ENCODE peak calls at places on chromosome 2, in eight cellular contexts. One of them, this sample, is unnamed.

GRCh38 chr2:61962095-61962984 is 56.9 kb downstream of the COMMD1 start:
- DNase-seq in head of caudate nucleus: no peak
- DNase-seq in naive thymus-derived CD4-positive, alpha-beta T cell: no peak
- DNase-seq in activated T-cell treated with anti-CD3 and anti-CD28 coated beads for 4 hours: no peak
- DNase-seq in NCI-H524: no peak
- DNase-seq in pancreas: no peak
- DNase-seq in neural progenitor cell: no peak
- DNase-seq in AML-193: no peak
- DNase-seq in this sample: no peak

GRCh38 chr2:238167344-238167715 is 8.6 kb downstream of the ERFE start:
- DNase-seq in naive thymus-derived CD4-positive, alpha-beta T cell: no peak
- DNase-seq in AML-193: no peak
- DNase-seq in neural progenitor cell: no peak
- DNase-seq in head of caudate nucleus: no peak
- DNase-seq in NCI-H524: no peak
- DNase-seq in activated T-cell treated with anti-CD3 and anti-CD28 coated beads for 4 hours: no peak
- DNase-seq in pancreas: no peak
- DNase-seq in this sample: no peak

GRCh38 chr2:99410276-99410675 is 73.1 kb downstream of the EIF5B start:
- DNase-seq in head of caudate nucleus: no peak
- DNase-seq in activated T-cell treated with anti-CD3 and anti-CD28 coated beads for 4 hours: no peak
- DNase-seq in NCI-H524: no peak
- DNase-seq in naive thymus-derived CD4-positive, alpha-beta T cell: no peak
- DNase-seq in AML-193: no peak
- DNase-seq in pancreas: no peak
- DNase-seq in neural progenitor cell: no peak
- DNase-seq in this sample: no peak

GRCh38 chr2:100274566-100275199 is 47.6 kb downstream of the LONRF2 start:
- DNase-seq in head of caudate nucleus: no peak
- DNase-seq in pancreas: no peak
- DNase-seq in naive thymus-derived CD4-positive, alpha-beta T cell: no peak
- DNase-seq in AML-193: no peak
- DNase-seq in activated T-cell treated with anti-CD3 and anti-CD28 coated beads for 4 hours: no peak
- DNase-seq in NCI-H524: no peak
- DNase-seq in neural progenitor cell: no peak
- DNase-seq in this sample: no peak

GRCh38 chr2:37566517-37566961 is 104.9 kb downstream of the CDC42EP3 start:
- DNase-seq in AML-193: no peak
- DNase-seq in naive thymus-derived CD4-positive, alpha-beta T cell: no peak
- DNase-seq in pancreas: no peak
- DNase-seq in head of caudate nucleus: no peak
- DNase-seq in activated T-cell treated with anti-CD3 and anti-CD28 coated beads for 4 hours: no peak
- DNase-seq in neural progenitor cell: no peak
- DNase-seq in NCI-H524: no peak
- DNase-seq in this sample: no peak

GRCh38 chr2:66962625-66963207 is 434.4 kb upstream of the ETAA1 start:
- DNase-seq in pancreas: no peak
- DNase-seq in naive thymus-derived CD4-positive, alpha-beta T cell: no peak
- DNase-seq in neural progenitor cell: peak
- DNase-seq in AML-193: no peak
- DNase-seq in head of caudate nucleus: no peak
- DNase-seq in NCI-H524: peak
- DNase-seq in activated T-cell treated with anti-CD3 and anti-CD28 coated beads for 4 hours: no peak
- DNase-seq in this sample: no peak

GRCh38 chr2:105243961-105244360 is 2.4 kb downstream of the GPR45 start:
- DNase-seq in pancreas: no peak
- DNase-seq in activated T-cell treated with anti-CD3 and anti-CD28 coated beads for 4 hours: no peak
- DNase-seq in neural progenitor cell: peak
- DNase-seq in NCI-H524: peak
- DNase-seq in head of caudate nucleus: no peak
- DNase-seq in naive thymus-derived CD4-positive, alpha-beta T cell: no peak
- DNase-seq in AML-193: no peak
- DNase-seq in this sample: no peak

GRCh38 chr2:150811259-150811912 is 323.9 kb upstream of the RND3 start:
- DNase-seq in pancreas: no peak
- DNase-seq in head of caudate nucleus: no peak
- DNase-seq in neural progenitor cell: no peak
- DNase-seq in activated T-cell treated with anti-CD3 and anti-CD28 coated beads for 4 hours: no peak
- DNase-seq in naive thymus-derived CD4-positive, alpha-beta T cell: no peak
- DNase-seq in AML-193: no peak
- DNase-seq in NCI-H524: no peak
- DNase-seq in this sample: no peak

GRCh38 chr2:165539985-165540384 is 70.5 kb downstream of the CSRNP3 start:
- DNase-seq in head of caudate nucleus: no peak
- DNase-seq in naive thymus-derived CD4-positive, alpha-beta T cell: no peak
- DNase-seq in NCI-H524: no peak
- DNase-seq in pancreas: no peak
- DNase-seq in neural progenitor cell: no peak
- DNase-seq in AML-193: no peak
- DNase-seq in activated T-cell treated with anti-CD3 and anti-CD28 coated beads for 4 hours: no peak
- DNase-seq in this sample: no peak

GRCh38 chr2:174635747-174636399 is 38.3 kb upstream of the WIPF1 start:
- DNase-seq in activated T-cell treated with anti-CD3 and anti-CD28 coated beads for 4 hours: no peak
- DNase-seq in AML-193: no peak
- DNase-seq in naive thymus-derived CD4-positive, alpha-beta T cell: no peak
- DNase-seq in NCI-H524: no peak
- DNase-seq in neural progenitor cell: no peak
- DNase-seq in pancreas: no peak
- DNase-seq in head of caudate nucleus: no peak
- DNase-seq in this sample: no peak

GRCh38 chr2:207394203-207394741 is 135.5 kb upstream of the CREB1 start:
- DNase-seq in pancreas: no peak
- DNase-seq in activated T-cell treated with anti-CD3 and anti-CD28 coated beads for 4 hours: no peak
- DNase-seq in NCI-H524: no peak
- DNase-seq in head of caudate nucleus: no peak
- DNase-seq in AML-193: no peak
- DNase-seq in naive thymus-derived CD4-positive, alpha-beta T cell: no peak
- DNase-seq in neural progenitor cell: no peak
- DNase-seq in this sample: no peak

GRCh38 chr2:156483741-156484173 is 47.6 kb downstream of the GPD2 start:
- DNase-seq in neural progenitor cell: no peak
- DNase-seq in activated T-cell treated with anti-CD3 and anti-CD28 coated beads for 4 hours: no peak
- DNase-seq in AML-193: no peak
- DNase-seq in naive thymus-derived CD4-positive, alpha-beta T cell: no peak
- DNase-seq in pancreas: no peak
- DNase-seq in NCI-H524: no peak
- DNase-seq in head of caudate nucleus: no peak
- DNase-seq in this sample: no peak

GRCh38 chr2:129345540-129345939 is 633.9 kb upstream of the RAB6C start:
- DNase-seq in pancreas: no peak
- DNase-seq in naive thymus-derived CD4-positive, alpha-beta T cell: no peak
- DNase-seq in head of caudate nucleus: no peak
- DNase-seq in AML-193: no peak
- DNase-seq in activated T-cell treated with anti-CD3 and anti-CD28 coated beads for 4 hours: no peak
- DNase-seq in NCI-H524: no peak
- DNase-seq in neural progenitor cell: no peak
- DNase-seq in this sample: no peak

GRCh38 chr2:85669549-85669948 is 1.6 kb upstream of the SFTPB start:
- DNase-seq in pancreas: no peak
- DNase-seq in naive thymus-derived CD4-positive, alpha-beta T cell: no peak
- DNase-seq in NCI-H524: no peak
- DNase-seq in AML-193: no peak
- DNase-seq in neural progenitor cell: no peak
- DNase-seq in head of caudate nucleus: no peak
- DNase-seq in activated T-cell treated with anti-CD3 and anti-CD28 coated beads for 4 hours: no peak
- DNase-seq in this sample: no peak

GRCh38 chr2:68734176-68734575 is 435 bp upstream of the ARHGAP25 start:
- DNase-seq in activated T-cell treated with anti-CD3 and anti-CD28 coated beads for 4 hours: no peak
- DNase-seq in neural progenitor cell: no peak
- DNase-seq in naive thymus-derived CD4-positive, alpha-beta T cell: no peak
- DNase-seq in NCI-H524: no peak
- DNase-seq in AML-193: no peak
- DNase-seq in head of caudate nucleus: no peak
- DNase-seq in pancreas: no peak
- DNase-seq in this sample: no peak

GRCh38 chr2:147551331-147551730 is 293.5 kb upstream of the ACVR2A start:
- DNase-seq in AML-193: no peak
- DNase-seq in activated T-cell treated with anti-CD3 and anti-CD28 coated beads for 4 hours: no peak
- DNase-seq in neural progenitor cell: no peak
- DNase-seq in NCI-H524: no peak
- DNase-seq in naive thymus-derived CD4-positive, alpha-beta T cell: no peak
- DNase-seq in head of caudate nucleus: no peak
- DNase-seq in pancreas: no peak
- DNase-seq in this sample: no peak

GRCh38 chr2:1709970-1710560 is 34.2 kb downstream of the PXDN start:
- DNase-seq in head of caudate nucleus: no peak
- DNase-seq in naive thymus-derived CD4-positive, alpha-beta T cell: no peak
- DNase-seq in AML-193: no peak
- DNase-seq in pancreas: no peak
- DNase-seq in neural progenitor cell: no peak
- DNase-seq in NCI-H524: no peak
- DNase-seq in activated T-cell treated with anti-CD3 and anti-CD28 coated beads for 4 hours: no peak
- DNase-seq in this sample: no peak

GRCh38 chr2:37590119-37590571 is 81.3 kb downstream of the CDC42EP3 start:
- DNase-seq in NCI-H524: no peak
- DNase-seq in AML-193: no peak
- DNase-seq in activated T-cell treated with anti-CD3 and anti-CD28 coated beads for 4 hours: no peak
- DNase-seq in neural progenitor cell: no peak
- DNase-seq in head of caudate nucleus: no peak
- DNase-seq in naive thymus-derived CD4-positive, alpha-beta T cell: no peak
- DNase-seq in pancreas: no peak
- DNase-seq in this sample: no peak

GRCh38 chr2:237459226-237459625 is 27.8 kb upstream of the MLPH start:
- DNase-seq in AML-193: no peak
- DNase-seq in head of caudate nucleus: no peak
- DNase-seq in pancreas: no peak
- DNase-seq in NCI-H524: no peak
- DNase-seq in activated T-cell treated with anti-CD3 and anti-CD28 coated beads for 4 hours: no peak
- DNase-seq in naive thymus-derived CD4-positive, alpha-beta T cell: no peak
- DNase-seq in neural progenitor cell: no peak
- DNase-seq in this sample: no peak

GRCh38 chr2:197167608-197168287 is 142.8 kb downstream of the ANKRD44 start:
- DNase-seq in naive thymus-derived CD4-positive, alpha-beta T cell: no peak
- DNase-seq in pancreas: no peak
- DNase-seq in neural progenitor cell: no peak
- DNase-seq in head of caudate nucleus: no peak
- DNase-seq in NCI-H524: no peak
- DNase-seq in activated T-cell treated with anti-CD3 and anti-CD28 coated beads for 4 hours: no peak
- DNase-seq in AML-193: no peak
- DNase-seq in this sample: no peak

GRCh38 chr2:137693521-137693920 is 270.8 kb upstream of the HNMT start:
- DNase-seq in head of caudate nucleus: no peak
- DNase-seq in AML-193: no peak
- DNase-seq in naive thymus-derived CD4-positive, alpha-beta T cell: no peak
- DNase-seq in pancreas: no peak
- DNase-seq in activated T-cell treated with anti-CD3 and anti-CD28 coated beads for 4 hours: no peak
- DNase-seq in NCI-H524: no peak
- DNase-seq in neural progenitor cell: no peak
- DNase-seq in this sample: no peak

GRCh38 chr2:116510117-116510671 is 1304.3 kb upstream of the DDX18 start:
- DNase-seq in activated T-cell treated with anti-CD3 and anti-CD28 coated beads for 4 hours: no peak
- DNase-seq in NCI-H524: peak
- DNase-seq in head of caudate nucleus: peak
- DNase-seq in pancreas: no peak
- DNase-seq in naive thymus-derived CD4-positive, alpha-beta T cell: no peak
- DNase-seq in neural progenitor cell: peak
- DNase-seq in AML-193: peak
- DNase-seq in this sample: peak

GRCh38 chr2:237744613-237745249 is 53.8 kb upstream of the RBM44 start:
- DNase-seq in NCI-H524: peak
- DNase-seq in neural progenitor cell: peak
- DNase-seq in head of caudate nucleus: peak
- DNase-seq in pancreas: peak
- DNase-seq in AML-193: no peak
- DNase-seq in naive thymus-derived CD4-positive, alpha-beta T cell: peak
- DNase-seq in activated T-cell treated with anti-CD3 and anti-CD28 coated beads for 4 hours: peak
- DNase-seq in this sample: peak

GRCh38 chr2:201618744-201619654 is 24.3 kb downstream of the TMEM237 start:
- DNase-seq in pancreas: peak
- DNase-seq in NCI-H524: peak
- DNase-seq in head of caudate nucleus: peak
- DNase-seq in AML-193: no peak
- DNase-seq in activated T-cell treated with anti-CD3 and anti-CD28 coated beads for 4 hours: no peak
- DNase-seq in naive thymus-derived CD4-positive, alpha-beta T cell: no peak
- DNase-seq in neural progenitor cell: no peak
- DNase-seq in this sample: peak

GRCh38 chr2:232979871-232980461 is 33.1 kb downstream of the NGEF start:
- DNase-seq in AML-193: no peak
- DNase-seq in head of caudate nucleus: peak
- DNase-seq in activated T-cell treated with anti-CD3 and anti-CD28 coated beads for 4 hours: no peak
- DNase-seq in pancreas: no peak
- DNase-seq in naive thymus-derived CD4-positive, alpha-beta T cell: no peak
- DNase-seq in neural progenitor cell: no peak
- DNase-seq in NCI-H524: no peak
- DNase-seq in this sample: no peak

GRCh38 chr2:198304859-198305258 is 500.5 kb downstream of the PLCL1 start:
- DNase-seq in naive thymus-derived CD4-positive, alpha-beta T cell: no peak
- DNase-seq in AML-193: no peak
- DNase-seq in NCI-H524: no peak
- DNase-seq in activated T-cell treated with anti-CD3 and anti-CD28 coated beads for 4 hours: no peak
- DNase-seq in pancreas: no peak
- DNase-seq in head of caudate nucleus: no peak
- DNase-seq in neural progenitor cell: no peak
- DNase-seq in this sample: no peak

GRCh38 chr2:48479923-48480322 is 50.0 kb upstream of the STON1 start:
- DNase-seq in head of caudate nucleus: no peak
- DNase-seq in NCI-H524: peak
- DNase-seq in pancreas: no peak
- DNase-seq in naive thymus-derived CD4-positive, alpha-beta T cell: no peak
- DNase-seq in neural progenitor cell: no peak
- DNase-seq in AML-193: no peak
- DNase-seq in activated T-cell treated with anti-CD3 and anti-CD28 coated beads for 4 hours: no peak
- DNase-seq in this sample: peak

GRCh38 chr2:240622631-240623235 is 2.5 kb upstream of the GPR35 start:
- DNase-seq in pancreas: no peak
- DNase-seq in AML-193: no peak
- DNase-seq in naive thymus-derived CD4-positive, alpha-beta T cell: peak
- DNase-seq in neural progenitor cell: no peak
- DNase-seq in activated T-cell treated with anti-CD3 and anti-CD28 coated beads for 4 hours: peak
- DNase-seq in head of caudate nucleus: no peak
- DNase-seq in NCI-H524: peak
- DNase-seq in this sample: no peak

GRCh38 chr2:71922091-71922490 is 225.6 kb downstream of the CYP26B1 start:
- DNase-seq in NCI-H524: no peak
- DNase-seq in naive thymus-derived CD4-positive, alpha-beta T cell: no peak
- DNase-seq in pancreas: no peak
- DNase-seq in AML-193: no peak
- DNase-seq in head of caudate nucleus: peak
- DNase-seq in activated T-cell treated with anti-CD3 and anti-CD28 coated beads for 4 hours: no peak
- DNase-seq in neural progenitor cell: no peak
- DNase-seq in this sample: no peak

GRCh38 chr2:41736105-41736567 is 311.7 kb upstream of the PKDCC start:
- DNase-seq in head of caudate nucleus: no peak
- DNase-seq in NCI-H524: peak
- DNase-seq in naive thymus-derived CD4-positive, alpha-beta T cell: no peak
- DNase-seq in neural progenitor cell: no peak
- DNase-seq in AML-193: peak
- DNase-seq in activated T-cell treated with anti-CD3 and anti-CD28 coated beads for 4 hours: no peak
- DNase-seq in pancreas: no peak
- DNase-seq in this sample: no peak

GRCh38 chr2:40975175-40975574 is 523.3 kb upstream of the SLC8A1 start:
- DNase-seq in pancreas: no peak
- DNase-seq in neural progenitor cell: no peak
- DNase-seq in AML-193: no peak
- DNase-seq in activated T-cell treated with anti-CD3 and anti-CD28 coated beads for 4 hours: no peak
- DNase-seq in naive thymus-derived CD4-positive, alpha-beta T cell: no peak
- DNase-seq in NCI-H524: no peak
- DNase-seq in head of caudate nucleus: no peak
- DNase-seq in this sample: no peak

GRCh38 chr2:25165992-25166618 is 2.3 kb downstream of the POMC start:
- DNase-seq in activated T-cell treated with anti-CD3 and anti-CD28 coated beads for 4 hours: no peak
- DNase-seq in head of caudate nucleus: peak
- DNase-seq in AML-193: peak
- DNase-seq in NCI-H524: peak
- DNase-seq in neural progenitor cell: peak
- DNase-seq in pancreas: peak
- DNase-seq in naive thymus-derived CD4-positive, alpha-beta T cell: peak
- DNase-seq in this sample: peak

GRCh38 chr2:197215988-197216979 is 94.3 kb downstream of the ANKRD44 start:
- DNase-seq in NCI-H524: no peak
- DNase-seq in pancreas: no peak
- DNase-seq in neural progenitor cell: no peak
- DNase-seq in activated T-cell treated with anti-CD3 and anti-CD28 coated beads for 4 hours: no peak
- DNase-seq in head of caudate nucleus: no peak
- DNase-seq in naive thymus-derived CD4-positive, alpha-beta T cell: no peak
- DNase-seq in AML-193: peak
- DNase-seq in this sample: no peak

GRCh38 chr2:218980800-218981389 is 4.1 kb downstream of the FEV start:
- DNase-seq in pancreas: no peak
- DNase-seq in AML-193: no peak
- DNase-seq in head of caudate nucleus: no peak
- DNase-seq in activated T-cell treated with anti-CD3 and anti-CD28 coated beads for 4 hours: no peak
- DNase-seq in naive thymus-derived CD4-positive, alpha-beta T cell: no peak
- DNase-seq in neural progenitor cell: no peak
- DNase-seq in NCI-H524: peak
- DNase-seq in this sample: peak

This sample was measured in D341Med.